ENCODE peak calls at places on chromosomes 2 and 18, in ten cellular contexts. A, F, X, D, V, W, J, E, S and P are unnamed samples.

GRCh38 chr2:88253375-88253774 is 83.2 kb downstream of the THNSL2 start:
- DNase-seq in A (no peak), F (no peak), X (no peak), D (no peak), V (no peak), W (no peak), J (no peak), E (no peak), S (no peak), P (no peak)

GRCh38 chr2:77232909-77233308 is 289.3 kb downstream of the LRRTM4 start:
- DNase-seq in A (no peak), F (peak; percentile 8), X (no peak), D (no peak), V (no peak), W (no peak), J (no peak), E (no peak), S (no peak), P (no peak)

GRCh38 chr2:172817411-172817810 is 81.8 kb downstream of the RAPGEF4 start:
- DNase-seq in A (no peak), F (peak; percentile 46), X (no peak), D (no peak), V (no peak), W (no peak), J (no peak), E (no peak), S (no peak), P (no peak)

GRCh38 chr18:12750076-12750707 is 47.4 kb downstream of the PSMG2 start:
- DNase-seq in A (peak; percentile 8), F (no peak), X (no peak), D (no peak), V (no peak), W (no peak), J (peak; percentile 17), E (no peak), S (no peak), P (no peak)

GRCh38 chr2:55992465-55992864 is 68.9 kb upstream of the EFEMP1 start:
- DNase-seq in A (peak; percentile 95), F (peak; percentile 100), X (no peak), D (no peak), V (no peak), W (no peak), J (no peak), E (no peak), S (no peak), P (no peak)

GRCh38 chr2:16546128-16546754 is 119.4 kb downstream of the CYRIA start:
- DNase-seq in A (peak; percentile 25), F (peak; percentile 29), X (peak; percentile 14), D (no peak), V (no peak), W (no peak), J (no peak), E (no peak), S (no peak), P (no peak)

GRCh38 chr2:198371902-198372611 is 567.7 kb downstream of the PLCL1 start:
- DNase-seq in A (no peak), F (no peak), X (no peak), D (no peak), V (no peak), W (no peak), J (no peak), E (no peak), S (no peak), P (no peak)

GRCh38 chr2:232489516-232490220 is 2.0 kb upstream of the ECEL1 start:
- DNase-seq in A (no peak), F (no peak), X (no peak), D (no peak), V (no peak), W (no peak), J (no peak), E (no peak), S (no peak), P (no peak)

GRCh38 chr2:203261326-203262159 is 22.7 kb downstream of the CYP20A1 start:
- DNase-seq in A (no peak), F (no peak), X (no peak), D (no peak), V (no peak), W (no peak), J (no peak), E (no peak), S (no peak), P (no peak)

GRCh38 chr2:226411727-226412360 is 387.8 kb downstream of the IRS1 start:
- DNase-seq in A (peak; percentile 98), F (peak; percentile 60), X (no peak), D (no peak), V (no peak), W (no peak), J (no peak), E (no peak), S (no peak), P (no peak)

GRCh38 chr2:54065411-54065810 is 50.0 kb upstream of the ACYP2 start:
- DNase-seq in A (peak; percentile 48), F (peak; percentile 86), X (no peak), D (no peak), V (no peak), W (no peak), J (no peak), E (no peak), S (no peak), P (no peak)

GRCh38 chr18:75784413-75784812 is 356.9 kb upstream of the SMIM21 start:
- DNase-seq in A (no peak), F (no peak), X (no peak), D (no peak), V (no peak), W (no peak), J (no peak), E (no peak), S (no peak), P (no peak)

GRCh38 chr18:60753753-60754152 is 381.2 kb upstream of the MC4R start:
- DNase-seq in A (no peak), F (no peak), X (no peak), D (no peak), V (no peak), W (no peak), J (no peak), E (no peak), S (no peak), P (no peak)

GRCh38 chr2:50333501-50334228 is 698.3 kb downstream of the NRXN1 start:
- DNase-seq in A (no peak), F (no peak), X (no peak), D (no peak), V (no peak), W (no peak), J (no peak), E (no peak), S (no peak), P (no peak)

GRCh38 chr2:119005081-119005480 is 63.1 kb downstream of the MARCO start:
- DNase-seq in A (peak; percentile 51), F (no peak), X (no peak), D (no peak), V (no peak), W (no peak), J (no peak), E (no peak), S (peak; percentile 31), P (no peak)

GRCh38 chr2:192016265-192016664 is 169.4 kb upstream of the CAVIN2 start:
- DNase-seq in A (peak; percentile 18), F (peak; percentile 72), X (no peak), D (no peak), V (no peak), W (no peak), J (no peak), E (no peak), S (no peak), P (no peak)

GRCh38 chr18:31407649-31408048 is 31.1 kb downstream of the DSG4 start:
- DNase-seq in A (no peak), F (no peak), X (no peak), D (no peak), V (no peak), W (no peak), J (no peak), E (no peak), S (no peak), P (no peak)

GRCh38 chr2:172408143-172408766 is 19.1 kb upstream of the ITGA6 start:
- DNase-seq in A (no peak), F (no peak), X (no peak), D (no peak), V (no peak), W (no peak), J (no peak), E (no peak), S (no peak), P (no peak)

GRCh38 chr2:32227492-32227891 is 37.2 kb downstream of the NLRC4 start:
- DNase-seq in A (no peak), F (no peak), X (no peak), D (no peak), V (no peak), W (no peak), J (no peak), E (no peak), S (no peak), P (no peak)

GRCh38 chr2:180175736-180176135 is 168.6 kb upstream of the CWC22 start:
- DNase-seq in A (no peak), F (no peak), X (no peak), D (no peak), V (no peak), W (no peak), J (no peak), E (no peak), S (no peak), P (no peak)

GRCh38 chr18:9808530-9809241 is 77.1 kb upstream of the TXNDC2 start:
- DNase-seq in A (no peak), F (no peak), X (no peak), D (no peak), V (no peak), W (peak; percentile 54), J (no peak), E (no peak), S (no peak), P (no peak)

GRCh38 chr2:231991664-231992063 is 30.2 kb downstream of the DIS3L2 start:
- DNase-seq in A (no peak), F (peak; percentile 47), X (no peak), D (no peak), V (no peak), W (no peak), J (no peak), E (no peak), S (no peak), P (no peak)

GRCh38 chr2:23519334-23519651 is 134.3 kb downstream of the KLHL29 start:
- DNase-seq in A (no peak), F (no peak), X (no peak), D (no peak), V (no peak), W (no peak), J (no peak), E (no peak), S (no peak), P (no peak)

GRCh38 chr2:7118606-7119503 is 201.6 kb downstream of the RNF144A start:
- DNase-seq in A (no peak), F (peak; percentile 40), X (no peak), D (peak; percentile 54), V (no peak), W (peak; percentile 14), J (no peak), E (no peak), S (no peak), P (no peak)

GRCh38 chr2:111246620-111247061 is 125.9 kb downstream of the BCL2L11 start:
- DNase-seq in A (no peak), F (no peak), X (no peak), D (no peak), V (no peak), W (no peak), J (no peak), E (no peak), S (no peak), P (no peak)

GRCh38 chr2:230738391-230738811 is 25.8 kb downstream of the CAB39 start:
- DNase-seq in A (no peak), F (peak; percentile 72), X (no peak), D (no peak), V (no peak), W (no peak), J (no peak), E (no peak), S (no peak), P (no peak)